ENCODE peak calls at places on chromosome 14, in five cellular contexts. E, P, J, B and S are unnamed samples.

GRCh38 chr14:30906752-30907658 is 32.6 kb downstream of the COCH start:
- DNase-seq in E (peak; percentile 53), P (no peak), J (no peak), B (no peak), S (no peak)

GRCh38 chr14:35388656-35389314 is 15.8 kb downstream of the NFKBIA start:
- DNase-seq in E (no peak), P (no peak), J (no peak), B (no peak), S (no peak)

GRCh38 chr14:89327771-89328212 is 89.2 kb downstream of the FOXN3 start:
- DNase-seq in E (no peak), P (no peak), J (no peak), B (no peak), S (no peak)

GRCh38 chr14:104517426-104517825 is 62.1 kb upstream of the C14orf180 start:
- DNase-seq in E (no peak), P (no peak), J (no peak), B (no peak), S (no peak)

GRCh38 chr14:56333361-56334279 is 215.4 kb downstream of the PELI2 start:
- DNase-seq in E (no peak), P (no peak), J (no peak), B (no peak), S (no peak)

GRCh38 chr14:46747253-46747652 is 95.7 kb upstream of the RPL10L start:
- DNase-seq in E (no peak), P (no peak), J (no peak), B (no peak), S (no peak)

GRCh38 chr14:94918896-94919295 is 149.0 kb upstream of the GSC start:
- DNase-seq in E (no peak), P (no peak), J (no peak), B (no peak), S (no peak)

GRCh38 chr14:69027242-69027913 is 48.3 kb upstream of the ACTN1 start:
- DNase-seq in E (no peak), P (no peak), J (no peak), B (no peak), S (no peak)

GRCh38 chr14:56156096-56156495 is 37.9 kb downstream of the PELI2 start:
- DNase-seq in E (no peak), P (no peak), J (no peak), B (no peak), S (no peak)

GRCh38 chr14:94591871-94592270 is 10.6 kb downstream of the SERPINA5 start:
- DNase-seq in E (no peak), P (no peak), J (no peak), B (no peak), S (no peak)

GRCh38 chr14:101791919-101792572 is 30.5 kb downstream of the PPP2R5C start:
- DNase-seq in E (peak; percentile 13), P (no peak), J (no peak), B (no peak), S (no peak)

GRCh38 chr14:39419272-39419671 is 13.0 kb downstream of the FBXO33 start:
- DNase-seq in E (no peak), P (no peak), J (no peak), B (no peak), S (no peak)

GRCh38 chr14:97100306-97100705 is 303.1 kb downstream of the VRK1 start:
- DNase-seq in E (no peak), P (no peak), J (no peak), B (no peak), S (no peak)

GRCh38 chr14:33812596-33812995 is 138.3 kb downstream of the EGLN3 start:
- DNase-seq in E (peak; percentile 19), P (no peak), J (no peak), B (no peak), S (no peak)

GRCh38 chr14:26401170-26401968 is 196.5 kb downstream of the NOVA1 start:
- DNase-seq in E (no peak), P (no peak), J (no peak), B (no peak), S (no peak)

GRCh38 chr14:24351517-24351916 is 11.7 kb upstream of the RIPK3 start:
- DNase-seq in E (no peak), P (no peak), J (no peak), B (no peak), S (no peak)

GRCh38 chr14:90060965-90061848 is 587 bp upstream of the KCNK13 start:
- DNase-seq in E (peak; percentile 21), P (no peak), J (peak; percentile 34), B (no peak), S (no peak)

GRCh38 chr14:73180385-73180805 is 44.1 kb downstream of the PSEN1 start:
- DNase-seq in E (no peak), P (no peak), J (no peak), B (no peak), S (no peak)

GRCh38 chr14:103296007-103296406 is 38.0 kb upstream of the EIF5 start:
- DNase-seq in E (no peak), P (no peak), J (no peak), B (no peak), S (no peak)

GRCh38 chr14:67050892-67051291 is 138.3 kb upstream of the GARIN2 start:
- DNase-seq in E (no peak), P (no peak), J (no peak), B (no peak), S (no peak)

GRCh38 chr14:88825078-88825458 is 617 bp downstream of the TTC8 start:
- DNase-seq in E (peak; percentile 37), P (no peak), J (no peak), B (no peak), S (no peak)

GRCh38 chr14:30620178-30620577 is 1.9 kb upstream of the SCFD1 start:
- DNase-seq in E (peak; percentile 13), P (no peak), J (no peak), B (no peak), S (no peak)

GRCh38 chr14:105500726-105501101 is 9.7 kb downstream of the TEDC1 start:
- DNase-seq in E (no peak), P (no peak), J (no peak), B (no peak), S (no peak)

GRCh38 chr14:104382361-104383087 is 197.0 kb upstream of the C14orf180 start:
- DNase-seq in E (no peak), P (no peak), J (no peak), B (no peak), S (no peak)

GRCh38 chr14:43901950-43902349 is 605.1 kb downstream of the FSCB start:
- DNase-seq in E (no peak), P (no peak), J (no peak), B (no peak), S (no peak)

GRCh38 chr14:54697806-54698205 is 130.9 kb downstream of the SAMD4A start:
- DNase-seq in E (no peak), P (no peak), J (no peak), B (no peak), S (no peak)